ENCODE peak calls at places on chromosomes 2 and 18, in nine cellular contexts. One of them, this sample, is unnamed.

GRCh38 chr18:22335644-22336275 is 82.0 kb downstream of the CTAGE1 start:
- DNase-seq in HCT116: no peak
- DNase-seq in IMR-90: no peak
- DNase-seq in hepatocyte: no peak
- DNase-seq in coronary artery: no peak
- DNase-seq in right atrium auricular region: no peak
- DNase-seq in H9: no peak
- DNase-seq in cardiac muscle cell: no peak
- DNase-seq in AG04450: no peak
- DNase-seq in this sample: no peak

GRCh38 chr2:238714038-238714528 is 133.8 kb upstream of the TWIST2 start:
- DNase-seq in HCT116: no peak
- DNase-seq in IMR-90: no peak
- DNase-seq in hepatocyte: no peak
- DNase-seq in coronary artery: no peak
- DNase-seq in right atrium auricular region: peak
- DNase-seq in H9: no peak
- DNase-seq in cardiac muscle cell: peak
- DNase-seq in AG04450: no peak
- DNase-seq in this sample: peak

GRCh38 chr2:120299024-120299423 is 46.4 kb downstream of the RALB start:
- DNase-seq in HCT116: no peak
- DNase-seq in IMR-90: no peak
- DNase-seq in hepatocyte: no peak
- DNase-seq in coronary artery: no peak
- DNase-seq in right atrium auricular region: no peak
- DNase-seq in H9: no peak
- DNase-seq in cardiac muscle cell: no peak
- DNase-seq in AG04450: no peak
- DNase-seq in this sample: no peak

GRCh38 chr2:69549421-69549820 is 94.1 kb downstream of the AAK1 start:
- DNase-seq in HCT116: no peak
- DNase-seq in IMR-90: peak
- DNase-seq in hepatocyte: no peak
- DNase-seq in coronary artery: no peak
- DNase-seq in right atrium auricular region: no peak
- DNase-seq in H9: no peak
- DNase-seq in cardiac muscle cell: peak
- DNase-seq in AG04450: no peak
- DNase-seq in this sample: no peak

GRCh38 chr2:176081451-176081992 is 2.2 kb downstream of the EVX2 start:
- DNase-seq in HCT116: no peak
- DNase-seq in IMR-90: no peak
- DNase-seq in hepatocyte: no peak
- DNase-seq in coronary artery: peak
- DNase-seq in right atrium auricular region: peak
- DNase-seq in H9: no peak
- DNase-seq in cardiac muscle cell: no peak
- DNase-seq in AG04450: no peak
- DNase-seq in this sample: no peak

GRCh38 chr2:58146707-58147106 is 94.4 kb downstream of the FANCL start:
- DNase-seq in HCT116: peak
- DNase-seq in IMR-90: peak
- DNase-seq in hepatocyte: no peak
- DNase-seq in coronary artery: no peak
- DNase-seq in right atrium auricular region: no peak
- DNase-seq in H9: no peak
- DNase-seq in cardiac muscle cell: no peak
- DNase-seq in AG04450: no peak
- DNase-seq in this sample: no peak

GRCh38 chr2:219017166-219017931 is 24.0 kb downstream of the CFAP65 start:
- DNase-seq in HCT116: no peak
- DNase-seq in IMR-90: no peak
- DNase-seq in hepatocyte: no peak
- DNase-seq in coronary artery: no peak
- DNase-seq in right atrium auricular region: no peak
- DNase-seq in H9: no peak
- DNase-seq in cardiac muscle cell: no peak
- DNase-seq in AG04450: no peak
- DNase-seq in this sample: no peak

GRCh38 chr2:24456610-24457556 is 34.2 kb upstream of the NCOA1 start:
- DNase-seq in HCT116: peak
- DNase-seq in IMR-90: peak
- DNase-seq in hepatocyte: peak
- DNase-seq in coronary artery: no peak
- DNase-seq in right atrium auricular region: peak
- DNase-seq in H9: no peak
- DNase-seq in cardiac muscle cell: peak
- DNase-seq in AG04450: peak
- DNase-seq in this sample: no peak

GRCh38 chr2:66679422-66679821 is 244.5 kb downstream of the MEIS1 start:
- DNase-seq in HCT116: no peak
- DNase-seq in IMR-90: no peak
- DNase-seq in hepatocyte: no peak
- DNase-seq in coronary artery: no peak
- DNase-seq in right atrium auricular region: no peak
- DNase-seq in H9: no peak
- DNase-seq in cardiac muscle cell: no peak
- DNase-seq in AG04450: no peak
- DNase-seq in this sample: no peak

GRCh38 chr2:98027535-98027934 is 31.8 kb upstream of the TMEM131 start:
- DNase-seq in HCT116: no peak
- DNase-seq in IMR-90: no peak
- DNase-seq in hepatocyte: no peak
- DNase-seq in coronary artery: no peak
- DNase-seq in right atrium auricular region: no peak
- DNase-seq in H9: no peak
- DNase-seq in cardiac muscle cell: no peak
- DNase-seq in AG04450: no peak
- DNase-seq in this sample: no peak

GRCh38 chr2:176188218-176188968 is at the start of gene HOXD1:
- DNase-seq in HCT116: no peak
- DNase-seq in IMR-90: no peak
- DNase-seq in hepatocyte: peak
- DNase-seq in coronary artery: no peak
- DNase-seq in right atrium auricular region: no peak
- DNase-seq in H9: peak
- DNase-seq in cardiac muscle cell: no peak
- DNase-seq in AG04450: no peak
- DNase-seq in this sample: no peak

GRCh38 chr18:34649072-34649471 is 61.0 kb upstream of the DTNA start:
- DNase-seq in HCT116: no peak
- DNase-seq in IMR-90: peak
- DNase-seq in hepatocyte: no peak
- DNase-seq in coronary artery: no peak
- DNase-seq in right atrium auricular region: no peak
- DNase-seq in H9: no peak
- DNase-seq in cardiac muscle cell: peak
- DNase-seq in AG04450: no peak
- DNase-seq in this sample: no peak

GRCh38 chr2:47893771-47894170 is 12.5 kb downstream of the FBXO11 start:
- DNase-seq in HCT116: no peak
- DNase-seq in IMR-90: no peak
- DNase-seq in hepatocyte: no peak
- DNase-seq in coronary artery: no peak
- DNase-seq in right atrium auricular region: no peak
- DNase-seq in H9: no peak
- DNase-seq in cardiac muscle cell: no peak
- DNase-seq in AG04450: no peak
- DNase-seq in this sample: no peak

GRCh38 chr2:205612661-205613060 is 69.6 kb upstream of the NRP2 start:
- DNase-seq in HCT116: no peak
- DNase-seq in IMR-90: no peak
- DNase-seq in hepatocyte: no peak
- DNase-seq in coronary artery: no peak
- DNase-seq in right atrium auricular region: no peak
- DNase-seq in H9: no peak
- DNase-seq in cardiac muscle cell: peak
- DNase-seq in AG04450: no peak
- DNase-seq in this sample: no peak

GRCh38 chr2:233083782-233084181 is 23.6 kb downstream of the INPP5D start:
- DNase-seq in HCT116: no peak
- DNase-seq in IMR-90: no peak
- DNase-seq in hepatocyte: no peak
- DNase-seq in coronary artery: peak
- DNase-seq in right atrium auricular region: no peak
- DNase-seq in H9: no peak
- DNase-seq in cardiac muscle cell: no peak
- DNase-seq in AG04450: no peak
- DNase-seq in this sample: no peak

GRCh38 chr2:233085839-233086150 is 25.7 kb downstream of the INPP5D start:
- DNase-seq in HCT116: no peak
- DNase-seq in IMR-90: no peak
- DNase-seq in hepatocyte: no peak
- DNase-seq in coronary artery: no peak
- DNase-seq in right atrium auricular region: no peak
- DNase-seq in H9: no peak
- DNase-seq in cardiac muscle cell: no peak
- DNase-seq in AG04450: no peak
- DNase-seq in this sample: no peak

GRCh38 chr2:233085037-233085838 is 25.1 kb downstream of the INPP5D start:
- DNase-seq in HCT116: no peak
- DNase-seq in IMR-90: no peak
- DNase-seq in hepatocyte: no peak
- DNase-seq in coronary artery: peak
- DNase-seq in right atrium auricular region: no peak
- DNase-seq in H9: no peak
- DNase-seq in cardiac muscle cell: no peak
- DNase-seq in AG04450: no peak
- DNase-seq in this sample: no peak

GRCh38 chr2:233082934-233083755 is 23.0 kb downstream of the INPP5D start:
- DNase-seq in HCT116: no peak
- DNase-seq in IMR-90: no peak
- DNase-seq in hepatocyte: no peak
- DNase-seq in coronary artery: peak
- DNase-seq in right atrium auricular region: no peak
- DNase-seq in H9: no peak
- DNase-seq in cardiac muscle cell: no peak
- DNase-seq in AG04450: no peak
- DNase-seq in this sample: no peak

DNA sequence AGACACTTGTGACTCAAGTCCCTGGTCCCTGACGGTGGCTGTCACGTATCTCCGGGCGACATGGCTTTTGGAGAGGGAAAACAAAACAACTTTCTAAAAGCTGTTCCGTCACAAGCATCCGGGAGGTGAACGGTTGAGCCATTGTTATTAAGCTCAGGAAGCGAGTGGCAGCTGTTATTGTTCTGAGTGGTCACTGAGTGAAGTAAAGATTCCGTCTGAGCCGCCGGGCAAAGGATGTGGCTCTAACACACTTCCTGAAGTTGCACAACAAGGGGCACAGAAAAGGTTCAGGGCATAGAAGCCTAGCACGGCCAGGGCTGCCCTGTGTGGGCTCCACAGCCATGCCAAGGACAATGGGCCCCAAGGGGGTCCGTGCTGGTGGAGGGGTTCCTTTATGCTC is 24.3 kb downstream of the INPP5D start:
- DNase-seq in HCT116: no peak
- DNase-seq in IMR-90: no peak
- DNase-seq in hepatocyte: no peak
- DNase-seq in coronary artery: peak
- DNase-seq in right atrium auricular region: peak
- DNase-seq in H9: no peak
- DNase-seq in cardiac muscle cell: peak
- DNase-seq in AG04450: no peak
- DNase-seq in this sample: peak
- TF ChIP-seq CTCF in HCT116: no peak
- TF ChIP-seq CTCF in IMR-90: no peak
- TF ChIP-seq CTCF in hepatocyte: no peak
- TF ChIP-seq CTCF in coronary artery: no peak
- TF ChIP-seq CTCF in right atrium auricular region: no peak
- TF ChIP-seq CTCF in H9: no peak
- TF ChIP-seq CTCF in cardiac muscle cell: no peak
- TF ChIP-seq CTCF in AG04450: no peak
- TF ChIP-seq CTCF in this sample: no peak

GRCh38 chr2:154614906-154615305 is 83.6 kb upstream of the KCNJ3 start:
- DNase-seq in HCT116: no peak
- DNase-seq in IMR-90: no peak
- DNase-seq in hepatocyte: no peak
- DNase-seq in coronary artery: no peak
- DNase-seq in right atrium auricular region: no peak
- DNase-seq in H9: no peak
- DNase-seq in cardiac muscle cell: no peak
- DNase-seq in AG04450: no peak
- DNase-seq in this sample: no peak

GRCh38 chr2:154616659-154617058 is 81.8 kb upstream of the KCNJ3 start:
- DNase-seq in HCT116: no peak
- DNase-seq in IMR-90: no peak
- DNase-seq in hepatocyte: no peak
- DNase-seq in coronary artery: no peak
- DNase-seq in right atrium auricular region: no peak
- DNase-seq in H9: no peak
- DNase-seq in cardiac muscle cell: no peak
- DNase-seq in AG04450: no peak
- DNase-seq in this sample: no peak

GRCh38 chr2:154623819-154624218 is 74.7 kb upstream of the KCNJ3 start:
- DNase-seq in HCT116: peak
- DNase-seq in IMR-90: peak
- DNase-seq in hepatocyte: peak
- DNase-seq in coronary artery: no peak
- DNase-seq in right atrium auricular region: no peak
- DNase-seq in H9: peak
- DNase-seq in cardiac muscle cell: peak
- DNase-seq in AG04450: no peak
- DNase-seq in this sample: no peak

GRCh38 chr2:154620490-154620889 is 78.0 kb upstream of the KCNJ3 start:
- DNase-seq in HCT116: no peak
- DNase-seq in IMR-90: no peak
- DNase-seq in hepatocyte: no peak
- DNase-seq in coronary artery: no peak
- DNase-seq in right atrium auricular region: no peak
- DNase-seq in H9: no peak
- DNase-seq in cardiac muscle cell: no peak
- DNase-seq in AG04450: no peak
- DNase-seq in this sample: no peak
- H3K27ac ChIP-seq in HCT116: no peak
- H3K27ac ChIP-seq in IMR-90: no peak
- H3K27ac ChIP-seq in hepatocyte: no peak
- H3K27ac ChIP-seq in coronary artery: no peak
- H3K27ac ChIP-seq in right atrium auricular region: no peak
- H3K27ac ChIP-seq in H9: no peak
- H3K27ac ChIP-seq in cardiac muscle cell: no peak
- H3K27ac ChIP-seq in AG04450: no peak
- H3K27ac ChIP-seq in this sample: no peak

GRCh38 chr18:74598350-74599001 is 806 bp downstream of the ZNF407 start:
- DNase-seq in HCT116: peak
- DNase-seq in IMR-90: peak
- DNase-seq in hepatocyte: peak
- DNase-seq in coronary artery: no peak
- DNase-seq in right atrium auricular region: peak
- DNase-seq in H9: peak
- DNase-seq in cardiac muscle cell: peak
- DNase-seq in AG04450: no peak
- DNase-seq in this sample: peak
- TF ChIP-seq CTCF in HCT116: no peak
- TF ChIP-seq CTCF in IMR-90: peak
- TF ChIP-seq CTCF in hepatocyte: peak
- TF ChIP-seq CTCF in coronary artery: no peak
- TF ChIP-seq CTCF in right atrium auricular region: no peak
- TF ChIP-seq CTCF in H9: peak
- TF ChIP-seq CTCF in cardiac muscle cell: peak
- TF ChIP-seq CTCF in AG04450: peak
- TF ChIP-seq CTCF in this sample: no peak

GRCh38 chr18:71665131-71665530 is 879.0 kb downstream of the CBLN2 start:
- DNase-seq in HCT116: no peak
- DNase-seq in IMR-90: no peak
- DNase-seq in hepatocyte: no peak
- DNase-seq in coronary artery: no peak
- DNase-seq in right atrium auricular region: no peak
- DNase-seq in H9: no peak
- DNase-seq in cardiac muscle cell: no peak
- DNase-seq in AG04450: peak
- DNase-seq in this sample: no peak

GRCh38 chr18:71666481-71666880 is 877.7 kb downstream of the CBLN2 start:
- DNase-seq in HCT116: no peak
- DNase-seq in IMR-90: no peak
- DNase-seq in hepatocyte: no peak
- DNase-seq in coronary artery: no peak
- DNase-seq in right atrium auricular region: no peak
- DNase-seq in H9: no peak
- DNase-seq in cardiac muscle cell: no peak
- DNase-seq in AG04450: no peak
- DNase-seq in this sample: no peak
- H3K27ac ChIP-seq in HCT116: no peak
- H3K27ac ChIP-seq in IMR-90: no peak
- H3K27ac ChIP-seq in hepatocyte: no peak
- H3K27ac ChIP-seq in coronary artery: no peak
- H3K27ac ChIP-seq in right atrium auricular region: no peak
- H3K27ac ChIP-seq in H9: no peak
- H3K27ac ChIP-seq in cardiac muscle cell: no peak
- H3K27ac ChIP-seq in AG04450: no peak
- H3K27ac ChIP-seq in this sample: no peak